ENCODE peak calls at places on chromosome 12, in nine cellular contexts. F is coronary artery; O is A549; W is uterus; A is GM12878; J is AG10803; T is fibroblast of pulmonary artery; Y is AG04449; L is CD8-positive, alpha-beta memory T cell. Q is an unnamed sample.

GRCh38 chr12:66288121-66288520 is 14.2 kb upstream of the HELB start:
- DNase-seq in F (no peak), O (no peak), W (no peak), A (no peak), J (no peak), T (no peak), Y (no peak), L (peak; percentile 88), Q (no peak)

GRCh38 chr12:27456618-27457017 is 10.1 kb downstream of the SMCO2 start:
- DNase-seq in F (no peak), O (no peak), W (no peak), A (no peak), J (no peak), T (no peak), Y (no peak), L (no peak), Q (no peak)

GRCh38 chr12:42135264-42135814 is 9.3 kb downstream of the GXYLT1 start:
- DNase-seq in F (no peak), O (no peak), W (no peak), A (no peak), J (peak; percentile 73), T (peak; percentile 86), Y (no peak), L (no peak), Q (no peak)

GRCh38 chr12:47829584-47829983 is 9.9 kb upstream of the HDAC7 start:
- DNase-seq in F (no peak), O (no peak), W (no peak), A (no peak), J (no peak), T (no peak), Y (no peak), L (no peak), Q (no peak)

GRCh38 chr12:106766393-106766826 is 8.1 kb upstream of the RIC8B start:
- DNase-seq in F (no peak), O (no peak), W (peak; percentile 65), A (no peak), J (no peak), T (peak; percentile 79), Y (no peak), L (peak; percentile 16), Q (peak; percentile 72)

GRCh38 chr12:65882504-65882903 is 58.2 kb downstream of the HMGA2 start:
- DNase-seq in F (no peak), O (no peak), W (no peak), A (no peak), J (peak; percentile 33), T (no peak), Y (no peak), L (no peak), Q (no peak)

GRCh38 chr12:80269953-80270552 is 170.7 kb downstream of the OTOGL start:
- DNase-seq in F (no peak), O (peak; percentile 55), W (no peak), A (no peak), J (peak; percentile 48), T (peak; percentile 72), Y (no peak), L (no peak), Q (no peak)

GRCh38 chr12:53061404-53062010 is 11.6 kb downstream of the TNS2 start:
- DNase-seq in F (peak; percentile 71), O (peak; percentile 77), W (peak; percentile 32), A (no peak), J (no peak), T (no peak), Y (no peak), L (no peak), Q (no peak)

GRCh38 chr12:26863515-26863914 is 30.5 kb upstream of the ITPR2 start:
- DNase-seq in F (no peak), O (peak; percentile 18), W (no peak), A (no peak), J (no peak), T (no peak), Y (no peak), L (no peak), Q (no peak)

GRCh38 chr12:52519826-52520662 is at the start of gene KRT5:
- DNase-seq in F (peak; percentile 63), O (no peak), W (no peak), A (no peak), J (no peak), T (no peak), Y (no peak), L (no peak), Q (no peak)

GRCh38 chr12:107130830-107131760 is 37.7 kb upstream of the CRY1 start:
- DNase-seq in F (no peak), O (no peak), W (no peak), A (no peak), J (no peak), T (no peak), Y (no peak), L (no peak), Q (no peak)

GRCh38 chr12:76460807-76461206 is 98.8 kb downstream of the OSBPL8 start:
- DNase-seq in F (no peak), O (no peak), W (no peak), A (no peak), J (peak; percentile 12), T (no peak), Y (no peak), L (no peak), Q (no peak)

GRCh38 chr12:20629414-20630156 is 65.5 kb upstream of the SLCO1C1 start:
- DNase-seq in F (peak; percentile 81), O (peak; percentile 89), W (no peak), A (no peak), J (peak; percentile 5), T (peak; percentile 71), Y (no peak), L (no peak), Q (peak; percentile 30)

GRCh38 chr12:78038986-78039385 is 208.3 kb downstream of the NAV3 start:
- DNase-seq in F (no peak), O (no peak), W (no peak), A (no peak), J (no peak), T (peak; percentile 32), Y (no peak), L (no peak), Q (no peak)

GRCh38 chr12:100266802-100267602 is at the start of the genes DEPDC4 and SCYL2:
- DNase-seq in F (peak; percentile 99), O (peak; percentile 98), W (peak; percentile 95), A (peak; percentile 84), J (peak; percentile 98), T (peak; percentile 99), Y (peak; percentile 86), L (peak; percentile 97), Q (peak; percentile 97)

GRCh38 chr12:131130311-131130911 is 176.7 kb downstream of the ADGRD1 start:
- DNase-seq in F (no peak), O (no peak), W (no peak), A (no peak), J (no peak), T (no peak), Y (no peak), L (no peak), Q (no peak)

GRCh38 chr12:71071466-71072097 is 86.2 kb downstream of the TSPAN8 start:
- DNase-seq in F (no peak), O (no peak), W (no peak), A (no peak), J (no peak), T (no peak), Y (no peak), L (no peak), Q (no peak)

DNA sequence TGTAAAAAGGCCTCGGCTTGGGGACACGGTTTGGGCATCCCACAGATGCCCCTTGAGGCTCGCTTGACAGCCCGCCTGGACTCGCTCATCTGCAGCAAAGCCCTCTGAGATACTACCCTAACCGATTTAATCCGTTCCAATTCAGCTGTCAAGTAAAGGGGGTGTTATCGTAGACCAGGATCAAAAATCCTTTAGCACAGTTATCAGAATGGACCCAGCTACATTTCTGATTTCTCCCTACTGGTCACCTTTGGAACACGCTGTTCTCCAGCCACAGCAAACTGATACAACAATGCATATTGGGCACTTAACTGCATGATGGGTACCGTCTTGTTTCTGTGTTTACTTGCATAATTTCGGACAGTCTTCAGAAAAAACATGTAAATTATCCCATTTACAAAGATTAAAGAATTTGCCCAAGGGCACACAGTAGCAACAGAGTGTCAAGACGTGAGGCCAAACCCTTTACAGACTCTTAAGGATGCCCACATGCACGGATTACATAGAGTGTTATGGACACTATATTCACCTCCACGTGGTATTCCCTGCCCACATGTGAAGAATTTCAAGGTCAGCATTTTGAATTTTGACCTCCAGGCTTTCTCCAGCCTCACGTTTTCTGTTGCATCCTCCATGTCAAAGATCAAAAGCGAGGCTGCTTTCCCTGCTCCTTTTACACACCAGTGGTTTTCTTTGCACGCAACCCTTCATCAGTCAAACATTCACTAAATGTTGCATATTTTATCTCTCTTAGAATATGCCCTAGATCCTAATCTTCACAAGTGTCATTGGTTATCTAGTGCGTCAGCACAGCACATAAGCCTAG is 3.2 kb upstream of the DUSP6 start:
- DNase-seq in F (no peak), O (no peak), W (no peak), A (no peak), J (no peak), T (no peak), Y (no peak), L (no peak), Q (no peak)
- H3K4me3 ChIP-seq in F (peak overlapping the region; percentile 97), O (peak overlapping the region; percentile 70), W (no peak overlapping the region), A (no peak overlapping the region), J (no peak overlapping the region), T (peak overlapping the region; percentile 98), Y (no peak overlapping the region), L (no peak overlapping the region), Q (peak overlapping the region; percentile 89)

GRCh38 chr12:6226701-6227096 is 26.5 kb downstream of the CD9 start:
- DNase-seq in F (no peak), O (no peak), W (peak; percentile 61), A (no peak), J (no peak), T (no peak), Y (no peak), L (no peak), Q (peak; percentile 81)
- H3K4me3 ChIP-seq in F (peak overlapping the region; percentile 41), O (no peak overlapping the region), W (no peak overlapping the region), A (no peak overlapping the region), J (no peak overlapping the region), T (peak overlapping the region; percentile 3), Y (no peak overlapping the region), L (no peak overlapping the region), Q (no peak overlapping the region)

DNA sequence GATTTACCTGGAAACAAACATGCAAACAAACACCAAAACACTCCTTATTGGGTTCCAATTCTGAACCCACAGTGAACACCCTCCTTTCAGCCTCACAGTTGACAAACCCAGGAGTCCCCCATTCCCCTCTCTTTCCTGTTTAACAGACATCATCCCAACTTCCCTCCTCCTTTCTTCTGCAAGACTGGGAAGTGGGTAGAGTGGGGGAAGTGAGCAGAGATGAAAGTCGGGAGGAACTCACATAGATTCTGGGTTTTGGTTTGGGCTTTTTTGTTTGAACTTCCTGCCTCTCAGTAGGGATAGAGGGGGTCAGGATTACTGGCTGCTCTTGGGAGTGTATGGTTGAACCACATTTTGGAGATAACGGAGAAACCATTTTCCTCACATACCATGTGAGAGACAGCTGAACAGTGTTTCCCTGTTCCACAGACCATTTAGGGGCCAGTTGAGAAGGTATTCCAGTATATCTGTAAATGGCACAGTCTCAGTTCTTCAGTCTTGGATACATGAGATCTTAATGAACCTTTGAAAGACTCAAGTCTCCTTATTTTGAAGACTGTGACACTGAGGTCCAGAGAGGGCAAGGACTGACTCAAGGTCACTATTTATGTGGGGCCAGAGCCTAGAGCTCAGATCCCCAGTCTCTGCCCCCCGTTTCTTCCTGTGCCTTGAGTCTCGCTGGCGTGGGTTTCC is 3.9 kb upstream of the GPR84 start:
- DNase-seq in F (no peak), O (no peak), W (no peak), A (no peak), J (no peak), T (no peak), Y (no peak), L (no peak), Q (no peak)
- H3K4me3 ChIP-seq in F (peak overlapping the region; percentile 72), O (no peak overlapping the region), W (peak overlapping the region; percentile 31), A (no peak overlapping the region), J (no peak overlapping the region), T (no peak overlapping the region), Y (no peak overlapping the region), L (peak overlapping the region; percentile 56), Q (peak overlapping the region; percentile 32)

GRCh38 chr12:89880695-89881350 is 172.2 kb upstream of the ATP2B1 start:
- DNase-seq in F (no peak), O (no peak), W (no peak), A (peak; percentile 91), J (no peak), T (no peak), Y (no peak), L (peak; percentile 69), Q (no peak)
- H3K4me3 ChIP-seq in F (no peak overlapping the region), O (no peak overlapping the region), W (no peak overlapping the region), A (peak overlapping the region; percentile 53), J (no peak overlapping the region), T (no peak overlapping the region), Y (no peak overlapping the region), L (peak overlapping the region; percentile 25), Q (no peak overlapping the region)

Q was measured in heart left ventricle.